ENCODE peak calls at places on chromosomes 7 and 10, in ten cellular contexts. K is astrocyte of the cerebellum; Y is uterus; S is Calu3; N is psoas muscle; F is kidney tubule cell; Z is dermis blood vessel endothelial cell; D is GM10248; Q is stimulated activated CD8-positive, alpha-beta memory T cell treated with anti-CD3 and anti-CD28 coated beads, Interleukin-4, amount 100 ng/mL, for 4 hours; W is M059J. T is an unnamed sample.

GRCh38 chr7:47677664-47678063 is 95.8 kb upstream of the TNS3 start:
- DNase-seq in K (no peak), Y (no peak), S (no peak), N (no peak), F (peak; percentile 38), Z (no peak), D (no peak), Q (no peak), W (peak; percentile 99), T (no peak)

GRCh38 chr7:151128144-151128543 is 39.4 kb downstream of the GBX1 start:
- DNase-seq in K (no peak), Y (no peak), S (no peak), N (no peak), F (no peak), Z (no peak), D (no peak), Q (no peak), W (no peak), T (no peak)

GRCh38 chr10:77940225-77940624 is 13.7 kb upstream of the DLG5 start:
- DNase-seq in K (no peak), Y (no peak), S (no peak), N (no peak), F (no peak), Z (no peak), D (no peak), Q (no peak), W (no peak), T (no peak)

GRCh38 chr10:126351021-126351420 is 37.3 kb downstream of the ADAM12 start:
- DNase-seq in K (no peak), Y (no peak), S (no peak), N (no peak), F (no peak), Z (no peak), D (no peak), Q (no peak), W (no peak), T (no peak)

GRCh38 chr10:97131702-97132101 is 54.1 kb downstream of the SLIT1 start:
- DNase-seq in K (peak; percentile 11), Y (no peak), S (no peak), N (no peak), F (no peak), Z (no peak), D (no peak), Q (no peak), W (peak; percentile 4), T (no peak)

GRCh38 chr7:126791306-126791705 is 461.4 kb downstream of the GRM8 start:
- DNase-seq in K (peak; percentile 82), Y (no peak), S (no peak), N (no peak), F (peak; percentile 54), Z (no peak), D (no peak), Q (no peak), W (peak; percentile 46), T (no peak)

GRCh38 chr10:29553732-29554260 is 81.0 kb downstream of the SVIL start:
- DNase-seq in K (no peak), Y (no peak), S (no peak), N (no peak), F (no peak), Z (no peak), D (no peak), Q (no peak), W (no peak), T (no peak)

GRCh38 chr10:102720337-102720736 is 5.9 kb downstream of the SFXN2 start:
- DNase-seq in K (no peak), Y (no peak), S (no peak), N (no peak), F (no peak), Z (no peak), D (no peak), Q (no peak), W (no peak), T (no peak)

GRCh38 chr7:29839302-29839701 is 33.0 kb downstream of the WIPF3 start:
- DNase-seq in K (no peak), Y (peak; percentile 24), S (no peak), N (peak; percentile 82), F (peak; percentile 34), Z (no peak), D (no peak), Q (no peak), W (peak; percentile 55), T (no peak)

GRCh38 chr10:122878799-122879338 is 512 bp downstream of the FAM24B start:
- DNase-seq in K (no peak), Y (no peak), S (no peak), N (no peak), F (peak; percentile 44), Z (peak; percentile 63), D (peak; percentile 14), Q (peak; percentile 1), W (no peak), T (no peak)

GRCh38 chr10:132701846-132702190 is 84.1 kb downstream of the NKX6-2 start:
- DNase-seq in K (no peak), Y (no peak), S (no peak), N (no peak), F (no peak), Z (no peak), D (no peak), Q (no peak), W (no peak), T (no peak)